ENCODE peak calls at places on chromosomes 4 and X, in five cellular contexts. F, T, C, V and G are unnamed samples.

GRCh38 chr4:1927675-1928074 is 56.5 kb downstream of the NSD2 start:
- DNase-seq in F (no peak), T (no peak), C (no peak), V (no peak), G (no peak)

GRCh38 chr4:128286474-128287158 is 997 bp downstream of the PGRMC2 start:
- DNase-seq in F (peak), T (peak), V (no peak), C (peak), G (peak)

GRCh38 chr4:142091691-142092182 is 455.4 kb downstream of the IL15 start:
- DNase-seq in T (no peak), V (no peak), F (peak), C (no peak), G (peak)

GRCh38 chrX:140141444-140142029 is 176.2 kb upstream of the CXorf66 start:
- DNase-seq in T (peak), V (no peak), C (no peak), F (no peak), G (peak)

GRCh38 chr4:186685744-186686143 is 37.9 kb downstream of the FAT1 start:
- DNase-seq in V (no peak), F (peak), C (no peak), T (peak), G (peak)

GRCh38 chrX:11103751-11104150 is 7.4 kb upstream of the HCCS start:
- DNase-seq in F (no peak), V (no peak), C (no peak), T (no peak), G (no peak)

GRCh38 chr4:1105662-1106061 is 7.7 kb downstream of the RNF212 start:
- DNase-seq in C (no peak), T (no peak), F (no peak), V (no peak), G (no peak)

GRCh38 chr4:122692641-122693520 is 39.6 kb upstream of the BBS12 start:
- DNase-seq in F (peak), C (no peak), T (no peak), V (no peak), G (no peak)

GRCh38 chr4:126475730-126476129 is 1157.0 kb upstream of the INTU start:
- DNase-seq in V (no peak), F (peak), T (no peak), C (no peak), G (no peak)

GRCh38 chr4:82810171-82810570 is 11.6 kb upstream of the SCD5 start:
- DNase-seq in V (no peak), F (no peak), T (no peak), C (no peak), G (no peak)

GRCh38 chr4:140098481-140099132 is 55.4 kb downstream of the MAML3 start:
- DNase-seq in T (no peak), C (no peak), F (peak), V (no peak), G (no peak)

GRCh38 chr4:117949621-117950020 is 84.7 kb upstream of the NDST3 start:
- DNase-seq in C (no peak), V (no peak), F (peak), T (no peak), G (no peak)

GRCh38 chrX:105648732-105649131 is 173.6 kb upstream of the NRK start:
- DNase-seq in F (no peak), V (no peak), C (no peak), T (no peak), G (no peak)

GRCh38 chr4:95255396-95256107 is 293.2 kb downstream of the UNC5C start:
- DNase-seq in C (no peak), F (peak), T (no peak), V (no peak), G (peak)

GRCh38 chr4:155207534-155208257 is 740 bp upstream of the NPY2R start:
- DNase-seq in F (peak), V (no peak), C (peak), T (no peak), G (no peak)

GRCh38 chrX:51837451-51837850 is 56.0 kb upstream of the MAGED1 start:
- DNase-seq in T (no peak), F (no peak), C (peak), V (no peak), G (no peak)

GRCh38 chr4:14829795-14830194 is 172.5 kb upstream of the CPEB2 start:
- DNase-seq in T (peak), C (no peak), V (no peak), F (no peak), G (no peak)

GRCh38 chr4:39699676-39700409 is 1.9 kb downstream of the UBE2K start:
- DNase-seq in V (no peak), C (no peak), F (peak), T (peak), G (no peak)

GRCh38 chrX:31366076-31366475 is 294.2 kb upstream of the FTHL17 start:
- DNase-seq in F (no peak), T (no peak), V (no peak), C (no peak), G (peak)

GRCh38 chrX:76148753-76149152 is 24.1 kb upstream of the PBDC1 start:
- DNase-seq in F (peak), T (peak), V (no peak), C (peak), G (peak)

GRCh38 chrX:13489451-13489850 is 80.0 kb upstream of the EGFL6 start:
- DNase-seq in F (peak), C (no peak), V (no peak), T (no peak), G (peak)

GRCh38 chr4:122480023-122480422 is 23.5 kb upstream of the IL2 start:
- DNase-seq in F (peak), C (no peak), V (no peak), T (peak), G (peak)

GRCh38 chr4:158285429-158286216 is 75.3 kb downstream of the TMEM144 start:
- DNase-seq in C (peak), F (no peak), T (no peak), V (no peak), G (no peak)

GRCh38 chr4:40462326-40462725 is 127.2 kb downstream of the CHRNA9 start:
- DNase-seq in F (no peak), T (no peak), C (peak), V (no peak), G (no peak)

GRCh38 chrX:110722135-110722534 is 73.5 kb downstream of the CHRDL1 start:
- DNase-seq in C (no peak), T (no peak), V (no peak), F (no peak), G (no peak)

GRCh38 chr4:89797117-89797516 is 39.8 kb downstream of the SNCA start:
- DNase-seq in V (no peak), T (no peak), C (no peak), F (peak), G (no peak)

GRCh38 chr4:83216856-83217683 is 67.5 kb downstream of the COQ2 start:
- DNase-seq in T (no peak), F (no peak), C (no peak), V (no peak), G (no peak)

GRCh38 chrX:78595901-78596502 is 63.1 kb downstream of the RTL3 start:
- DNase-seq in C (no peak), T (no peak), V (no peak), F (peak), G (no peak)

GRCh38 chr4:8538703-8539567 is 41.3 kb upstream of the GPR78 start:
- DNase-seq in C (no peak), F (peak), T (peak), V (no peak), G (peak)

GRCh38 chr4:46386570-46386969 is 3.4 kb downstream of the GABRA2 start:
- DNase-seq in V (no peak), C (peak), F (peak), T (peak), G (no peak)